ENCODE peak calls at places on chromosomes 5 and 9, in ten cellular contexts. One of them, this sample, is unnamed.

GRCh38 chr9:26301659-26302058 is 590.9 kb downstream of the CAAP1 start:
- DNase-seq in fibroblast of lung: no peak
- DNase-seq in A549: no peak
- DNase-seq in brain microvascular endothelial cell: no peak
- DNase-seq in AG09309: no peak
- DNase-seq in epithelial cell of esophagus: no peak
- DNase-seq in AG10803: no peak
- DNase-seq in body of pancreas: no peak
- DNase-seq in RWPE2: no peak
- DNase-seq in PC-9: no peak
- DNase-seq in this sample: no peak

GRCh38 chr9:109585841-109586240 is 87.7 kb upstream of the PTPN3 start:
- DNase-seq in AG09309: no peak
- DNase-seq in PC-9: no peak
- DNase-seq in epithelial cell of esophagus: no peak
- DNase-seq in brain microvascular endothelial cell: no peak
- DNase-seq in RWPE2: no peak
- DNase-seq in AG10803: no peak
- DNase-seq in fibroblast of lung: no peak
- DNase-seq in body of pancreas: no peak
- DNase-seq in A549: no peak
- DNase-seq in this sample: no peak

GRCh38 chr9:35285731-35286130 is 123.9 kb downstream of the UNC13B start:
- DNase-seq in AG09309: no peak
- DNase-seq in epithelial cell of esophagus: no peak
- DNase-seq in A549: no peak
- DNase-seq in RWPE2: no peak
- DNase-seq in fibroblast of lung: peak; percentile 60
- DNase-seq in body of pancreas: no peak
- DNase-seq in brain microvascular endothelial cell: no peak
- DNase-seq in AG10803: peak; percentile 60
- DNase-seq in PC-9: no peak
- DNase-seq in this sample: no peak

GRCh38 chr5:137627293-137627692 is 108.6 kb downstream of the KLHL3 start:
- DNase-seq in A549: no peak
- DNase-seq in PC-9: no peak
- DNase-seq in brain microvascular endothelial cell: no peak
- DNase-seq in fibroblast of lung: no peak
- DNase-seq in RWPE2: no peak
- DNase-seq in AG10803: no peak
- DNase-seq in epithelial cell of esophagus: peak; percentile 73
- DNase-seq in body of pancreas: peak; percentile 66
- DNase-seq in AG09309: no peak
- DNase-seq in this sample: no peak

GRCh38 chr9:15244001-15244441 is 63.0 kb downstream of the TTC39B start:
- DNase-seq in epithelial cell of esophagus: peak; percentile 36
- DNase-seq in AG09309: no peak
- DNase-seq in brain microvascular endothelial cell: peak; percentile 30
- DNase-seq in RWPE2: no peak
- DNase-seq in AG10803: peak; percentile 60
- DNase-seq in A549: no peak
- DNase-seq in body of pancreas: no peak
- DNase-seq in PC-9: no peak
- DNase-seq in fibroblast of lung: peak; percentile 63
- DNase-seq in this sample: no peak

GRCh38 chr9:72554221-72554641 is 32.8 kb downstream of the TMC1 start:
- DNase-seq in body of pancreas: no peak
- DNase-seq in epithelial cell of esophagus: no peak
- DNase-seq in AG10803: peak; percentile 99
- DNase-seq in PC-9: peak; percentile 56
- DNase-seq in A549: peak; percentile 94
- DNase-seq in fibroblast of lung: peak; percentile 96
- DNase-seq in RWPE2: no peak
- DNase-seq in brain microvascular endothelial cell: peak; percentile 52
- DNase-seq in AG09309: peak; percentile 99
- DNase-seq in this sample: no peak

GRCh38 chr9:26219961-26220360 is 541.7 kb upstream of the TUSC1 start:
- DNase-seq in brain microvascular endothelial cell: no peak
- DNase-seq in A549: no peak
- DNase-seq in body of pancreas: no peak
- DNase-seq in fibroblast of lung: no peak
- DNase-seq in AG10803: no peak
- DNase-seq in RWPE2: no peak
- DNase-seq in AG09309: no peak
- DNase-seq in PC-9: no peak
- DNase-seq in epithelial cell of esophagus: no peak
- DNase-seq in this sample: peak; percentile 0

GRCh38 chr9:23821400-23822181 is 4.4 kb downstream of the ELAVL2 start:
- DNase-seq in fibroblast of lung: peak; percentile 22
- DNase-seq in RWPE2: peak; percentile 70
- DNase-seq in body of pancreas: peak; percentile 21
- DNase-seq in PC-9: no peak
- DNase-seq in AG09309: no peak
- DNase-seq in epithelial cell of esophagus: peak; percentile 69
- DNase-seq in AG10803: no peak
- DNase-seq in brain microvascular endothelial cell: no peak
- DNase-seq in A549: no peak
- DNase-seq in this sample: no peak

GRCh38 chr5:150412319-150413175 is at the start of gene CD74:
- DNase-seq in A549: no peak
- DNase-seq in body of pancreas: peak; percentile 78
- DNase-seq in AG09309: no peak
- DNase-seq in fibroblast of lung: peak; percentile 27
- DNase-seq in brain microvascular endothelial cell: peak; percentile 45
- DNase-seq in epithelial cell of esophagus: peak; percentile 71
- DNase-seq in AG10803: peak; percentile 17
- DNase-seq in RWPE2: no peak
- DNase-seq in PC-9: peak; percentile 76
- DNase-seq in this sample: no peak

GRCh38 chr5:167743685-167744084 is 547.8 kb upstream of the WWC1 start:
- DNase-seq in brain microvascular endothelial cell: peak; percentile 78
- DNase-seq in PC-9: peak; percentile 15
- DNase-seq in AG09309: peak; percentile 77
- DNase-seq in AG10803: peak; percentile 93
- DNase-seq in A549: no peak
- DNase-seq in fibroblast of lung: peak; percentile 92
- DNase-seq in body of pancreas: no peak
- DNase-seq in epithelial cell of esophagus: peak; percentile 84
- DNase-seq in RWPE2: no peak
- DNase-seq in this sample: peak; percentile 73

GRCh38 chr5:172919525-172920446 is 39.4 kb upstream of the RPL26L1 start:
- DNase-seq in PC-9: no peak
- DNase-seq in body of pancreas: no peak
- DNase-seq in fibroblast of lung: peak; percentile 76
- DNase-seq in epithelial cell of esophagus: no peak
- DNase-seq in AG10803: peak; percentile 42
- DNase-seq in brain microvascular endothelial cell: no peak
- DNase-seq in A549: no peak
- DNase-seq in AG09309: no peak
- DNase-seq in RWPE2: no peak
- DNase-seq in this sample: no peak

GRCh38 chr9:91197232-91198181 is 164.2 kb downstream of the AUH start:
- DNase-seq in PC-9: peak; percentile 43
- DNase-seq in AG10803: peak; percentile 99
- DNase-seq in body of pancreas: peak; percentile 91
- DNase-seq in epithelial cell of esophagus: peak; percentile 97
- DNase-seq in RWPE2: no peak
- DNase-seq in brain microvascular endothelial cell: peak; percentile 81
- DNase-seq in A549: peak; percentile 98
- DNase-seq in AG09309: peak; percentile 96
- DNase-seq in fibroblast of lung: peak; percentile 87
- DNase-seq in this sample: peak; percentile 62

GRCh38 chr5:172107606-172108005 is 80.4 kb downstream of the STK10 start:
- DNase-seq in AG10803: peak; percentile 91
- DNase-seq in AG09309: peak; percentile 72
- DNase-seq in body of pancreas: no peak
- DNase-seq in RWPE2: no peak
- DNase-seq in PC-9: peak; percentile 50
- DNase-seq in epithelial cell of esophagus: peak; percentile 49
- DNase-seq in brain microvascular endothelial cell: peak; percentile 78
- DNase-seq in fibroblast of lung: peak; percentile 95
- DNase-seq in A549: peak; percentile 56
- DNase-seq in this sample: no peak

GRCh38 chr9:32783168-32783891 is at the start of gene TMEM215:
- DNase-seq in AG10803: no peak
- DNase-seq in body of pancreas: no peak
- DNase-seq in brain microvascular endothelial cell: no peak
- DNase-seq in fibroblast of lung: peak; percentile 13
- DNase-seq in PC-9: peak; percentile 14
- DNase-seq in AG09309: no peak
- DNase-seq in RWPE2: no peak
- DNase-seq in epithelial cell of esophagus: peak; percentile 3
- DNase-seq in A549: no peak
- DNase-seq in this sample: peak; percentile 12

GRCh38 chr9:6106576-6107339 is 91.3 kb upstream of the RANBP6 start:
- DNase-seq in brain microvascular endothelial cell: peak; percentile 12
- DNase-seq in fibroblast of lung: peak; percentile 2
- DNase-seq in epithelial cell of esophagus: peak; percentile 50
- DNase-seq in A549: peak; percentile 54
- DNase-seq in AG10803: peak; percentile 79
- DNase-seq in PC-9: peak; percentile 2
- DNase-seq in RWPE2: no peak
- DNase-seq in AG09309: no peak
- DNase-seq in body of pancreas: peak; percentile 26
- DNase-seq in this sample: peak; percentile 35

GRCh38 chr9:135282001-135282731 is 194.7 kb downstream of the OLFM1 start:
- DNase-seq in AG09309: no peak
- DNase-seq in fibroblast of lung: peak; percentile 5
- DNase-seq in PC-9: peak; percentile 62
- DNase-seq in A549: peak; percentile 27
- DNase-seq in body of pancreas: peak; percentile 94
- DNase-seq in epithelial cell of esophagus: peak; percentile 36
- DNase-seq in RWPE2: no peak
- DNase-seq in brain microvascular endothelial cell: no peak
- DNase-seq in AG10803: peak; percentile 11
- DNase-seq in this sample: peak; percentile 51

GRCh38 chr9:129880654-129881546 is 45.6 kb downstream of the USP20 start:
- DNase-seq in AG10803: no peak
- DNase-seq in PC-9: no peak
- DNase-seq in RWPE2: no peak
- DNase-seq in body of pancreas: no peak
- DNase-seq in A549: no peak
- DNase-seq in epithelial cell of esophagus: no peak
- DNase-seq in AG09309: no peak
- DNase-seq in brain microvascular endothelial cell: peak; percentile 83
- DNase-seq in fibroblast of lung: peak; percentile 9
- DNase-seq in this sample: peak; percentile 88
- TF ChIP-seq CTCF in AG10803: no peak
- TF ChIP-seq CTCF in PC-9: no peak
- TF ChIP-seq CTCF in RWPE2: no peak
- TF ChIP-seq CTCF in body of pancreas: no peak
- TF ChIP-seq CTCF in A549: no peak
- TF ChIP-seq CTCF in epithelial cell of esophagus: no peak
- TF ChIP-seq CTCF in AG09309: no peak
- TF ChIP-seq CTCF in brain microvascular endothelial cell: no peak
- TF ChIP-seq CTCF in fibroblast of lung: no peak
- TF ChIP-seq CTCF in this sample: no peak

DNA sequence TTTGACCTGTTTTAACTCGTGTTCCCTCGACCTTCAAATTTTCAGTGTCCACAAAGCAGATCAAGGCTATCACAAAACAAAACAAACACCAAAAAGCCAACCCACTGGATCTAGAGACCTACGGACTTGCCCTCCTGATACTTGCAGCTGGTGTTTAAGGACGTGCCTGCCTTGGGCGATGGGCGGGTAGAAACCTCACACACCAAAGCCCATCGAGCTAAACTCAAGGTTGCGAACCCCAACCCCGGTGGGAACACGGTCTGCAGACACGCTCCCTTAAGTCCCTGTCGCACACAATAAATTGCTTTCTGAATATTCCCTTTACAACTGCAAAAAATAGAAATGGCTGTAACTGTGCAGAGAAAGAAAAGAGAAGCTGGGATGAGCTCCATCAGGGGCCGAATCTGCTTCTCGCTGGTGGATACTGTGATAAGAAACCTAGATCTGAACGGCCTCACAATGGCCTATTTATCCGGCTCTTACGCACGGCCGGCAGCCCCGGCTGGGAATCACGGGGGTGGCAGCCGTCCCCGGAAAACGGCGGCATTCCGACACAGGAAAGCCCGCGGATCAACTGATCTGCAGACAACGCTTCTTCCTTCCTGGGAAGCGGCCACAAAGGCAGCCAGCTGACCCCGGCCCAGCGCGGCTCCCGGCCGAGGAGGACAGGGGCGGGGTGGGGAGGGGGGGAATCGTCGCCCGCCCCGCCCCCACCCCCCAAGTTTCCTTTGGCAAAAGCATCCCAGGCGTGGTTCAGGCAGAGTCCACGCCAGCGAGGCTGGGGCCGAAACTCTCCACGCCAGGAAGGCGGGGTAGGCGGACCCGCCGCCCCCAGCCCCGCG is 247.4 kb upstream of the ANKRD55 start:
- DNase-seq in AG09309: no peak
- DNase-seq in PC-9: peak; percentile 37
- DNase-seq in body of pancreas: peak; percentile 48
- DNase-seq in brain microvascular endothelial cell: peak; percentile 84
- DNase-seq in epithelial cell of esophagus: peak; percentile 50
- DNase-seq in fibroblast of lung: peak; percentile 75
- DNase-seq in A549: no peak
- DNase-seq in RWPE2: no peak
- DNase-seq in AG10803: peak; percentile 44
- DNase-seq in this sample: peak; percentile 33
- H3K4me3 ChIP-seq in AG09309: peak overlapping the region; percentile 72
- H3K4me3 ChIP-seq in PC-9: peak overlapping the region; percentile 78
- H3K4me3 ChIP-seq in body of pancreas: peak overlapping the region; percentile 20
- H3K4me3 ChIP-seq in brain microvascular endothelial cell: peak overlapping the region; percentile 66
- H3K4me3 ChIP-seq in epithelial cell of esophagus: peak overlapping the region; percentile 56
- H3K4me3 ChIP-seq in fibroblast of lung: peak overlapping the region; percentile 47
- H3K4me3 ChIP-seq in A549: peak overlapping the region; percentile 71
- H3K4me3 ChIP-seq in RWPE2: peak overlapping the region; percentile 42
- H3K4me3 ChIP-seq in AG10803: peak overlapping the region; percentile 69
- H3K4me3 ChIP-seq in this sample: peak overlapping the region; percentile 51

GRCh38 chr9:90141723-90142122 is 500.9 kb downstream of the DIRAS2 start:
- DNase-seq in fibroblast of lung: peak; percentile 7
- DNase-seq in PC-9: no peak
- DNase-seq in epithelial cell of esophagus: peak; percentile 36
- DNase-seq in body of pancreas: no peak
- DNase-seq in A549: peak; percentile 20
- DNase-seq in brain microvascular endothelial cell: no peak
- DNase-seq in AG10803: peak; percentile 22
- DNase-seq in RWPE2: no peak
- DNase-seq in AG09309: no peak
- DNase-seq in this sample: peak; percentile 21
- TF ChIP-seq CTCF in fibroblast of lung: peak; percentile 39
- TF ChIP-seq CTCF in PC-9: peak; percentile 80
- TF ChIP-seq CTCF in epithelial cell of esophagus: peak; percentile 55
- TF ChIP-seq CTCF in body of pancreas: peak; percentile 79
- TF ChIP-seq CTCF in A549: peak; percentile 55
- TF ChIP-seq CTCF in brain microvascular endothelial cell: peak; percentile 35
- TF ChIP-seq CTCF in AG10803: peak; percentile 66
- TF ChIP-seq CTCF in RWPE2: peak; percentile 37
- TF ChIP-seq CTCF in AG09309: peak; percentile 47
- TF ChIP-seq CTCF in this sample: peak; percentile 68

DNA sequence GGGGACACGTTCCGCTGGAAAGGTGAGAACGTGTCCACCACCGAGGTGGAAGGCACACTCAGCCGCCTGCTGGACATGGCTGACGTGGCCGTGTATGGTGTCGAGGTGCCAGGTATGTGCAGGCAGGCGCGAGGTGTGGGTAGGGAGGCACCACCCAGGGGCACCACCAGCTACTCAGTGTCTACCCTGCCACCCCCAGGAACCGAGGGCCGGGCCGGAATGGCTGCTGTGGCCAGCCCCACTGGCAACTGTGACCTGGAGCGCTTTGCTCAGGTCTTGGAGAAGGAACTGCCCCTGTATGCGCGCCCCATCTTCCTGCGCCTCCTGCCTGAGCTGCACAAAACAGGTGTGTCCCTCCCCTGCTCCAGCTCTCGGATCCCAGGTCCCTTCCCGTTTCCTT is 15.1 kb downstream of the SLC27A4 start:
- DNase-seq in body of pancreas: no peak
- DNase-seq in AG09309: no peak
- DNase-seq in A549: no peak
- DNase-seq in brain microvascular endothelial cell: no peak
- DNase-seq in AG10803: no peak
- DNase-seq in fibroblast of lung: no peak
- DNase-seq in PC-9: no peak
- DNase-seq in RWPE2: no peak
- DNase-seq in epithelial cell of esophagus: no peak
- DNase-seq in this sample: no peak
- H3K4me3 ChIP-seq in body of pancreas: no peak overlapping the region
- H3K4me3 ChIP-seq in AG09309: no peak overlapping the region
- H3K4me3 ChIP-seq in A549: no peak overlapping the region
- H3K4me3 ChIP-seq in brain microvascular endothelial cell: no peak overlapping the region
- H3K4me3 ChIP-seq in AG10803: no peak overlapping the region
- H3K4me3 ChIP-seq in fibroblast of lung: no peak overlapping the region
- H3K4me3 ChIP-seq in PC-9: no peak overlapping the region
- H3K4me3 ChIP-seq in RWPE2: no peak overlapping the region
- H3K4me3 ChIP-seq in epithelial cell of esophagus: no peak overlapping the region
- H3K4me3 ChIP-seq in this sample: no peak overlapping the region